ENCODE peak calls at places on chromosomes 1 and 21, in seven cellular contexts. W is stimulated activated CD8-positive, alpha-beta memory T cell treated with anti-CD3 and anti-CD28 coated beads, Interleukin-4, amount 100 ng/mL, for 24 hours; N is AG09319; M is GM06990; F is smooth muscle cell of the brain vasculature; L is stimulated activated CD4-positive, alpha-beta T cell treated with anti-CD3 and anti-CD28 coated beads, Interleukin-15, amount 100 ng/mL, for 1 hour; E is choroid plexus epithelial cell. Z is an unnamed sample.

GRCh38 chr1:56573311-56573710 is 6.1 kb downstream of the PLPP3 start:
- DNase-seq in M (no peak), E (no peak), F (no peak), W (no peak), N (no peak), L (no peak), Z (no peak)

GRCh38 chr1:7690496-7691182 is 80.5 kb upstream of the VAMP3 start:
- DNase-seq in M (no peak), W (no peak), N (no peak), L (no peak), E (no peak), F (no peak), Z (no peak)

GRCh38 chr1:168243636-168244212 is 17.9 kb downstream of the SFT2D2 start:
- DNase-seq in M (no peak), W (no peak), F (no peak), L (no peak), E (peak), N (no peak), Z (no peak)

GRCh38 chr1:22329171-22329540 is 122.5 kb upstream of the ZBTB40 start:
- DNase-seq in M (no peak), W (no peak), L (no peak), N (no peak), E (no peak), F (no peak), Z (no peak)

GRCh38 chr1:90795396-90795795 is 78.3 kb upstream of the BARHL2 start:
- DNase-seq in N (no peak), L (no peak), F (no peak), W (no peak), E (no peak), M (no peak), Z (no peak)

GRCh38 chr1:18955442-18956188 is 861 bp downstream of the IFFO2 start:
- DNase-seq in E (peak), W (no peak), L (peak), M (peak), F (no peak), N (no peak), Z (no peak)

GRCh38 chr1:22932803-22933470 is 39.7 kb downstream of the LACTBL1 start:
- DNase-seq in F (no peak), M (no peak), E (no peak), N (no peak), W (no peak), L (no peak), Z (no peak)

GRCh38 chr1:59066231-59066630 is 230.7 kb upstream of the FGGY start:
- DNase-seq in E (no peak), L (no peak), W (no peak), F (no peak), M (no peak), N (no peak), Z (no peak)

GRCh38 chr1:93615201-93616150 is 66.2 kb downstream of the BCAR3 start:
- DNase-seq in W (peak), F (no peak), E (peak), M (peak), L (peak), N (no peak), Z (peak)

GRCh38 chr1:243246916-243247315 is 8.2 kb downstream of the CEP170 start:
- DNase-seq in M (no peak), W (no peak), N (no peak), F (no peak), L (no peak), E (no peak), Z (no peak)

GRCh38 chr1:205454903-205455335 is 926 bp downstream of the BLACAT1 start:
- DNase-seq in W (no peak), M (no peak), L (no peak), E (no peak), N (no peak), F (no peak), Z (no peak)

GRCh38 chr1:46587072-46587471 is 17.0 kb downstream of the MKNK1 start:
- DNase-seq in L (no peak), N (no peak), M (no peak), E (no peak), F (no peak), W (no peak), Z (no peak)

GRCh38 chr1:214666674-214667073 is 63.7 kb downstream of the CENPF start:
- DNase-seq in L (no peak), M (no peak), W (no peak), N (no peak), F (no peak), E (no peak), Z (no peak)

GRCh38 chr1:67308136-67308535 is 463 bp downstream of the IL12RB2 start:
- DNase-seq in W (no peak), M (no peak), L (no peak), F (no peak), E (no peak), N (no peak), Z (no peak)

GRCh38 chr1:86699186-86699585 is 5.2 kb upstream of the SH3GLB1 start:
- DNase-seq in F (no peak), N (no peak), L (no peak), M (no peak), W (no peak), E (no peak), Z (no peak)

GRCh38 chr1:94325379-94326302 is 88.3 kb upstream of the ARHGAP29 start:
- DNase-seq in E (peak), M (no peak), L (no peak), F (peak), W (no peak), N (peak), Z (peak)

GRCh38 chr1:161427733-161428516 is 60.2 kb upstream of the CFAP126 start:
- DNase-seq in M (peak), F (peak), W (peak), N (no peak), L (peak), E (peak), Z (no peak)

GRCh38 chr21:28111151-28111619 is 881.5 kb downstream of the LTN1 start:
- DNase-seq in W (no peak), L (no peak), M (no peak), F (peak), N (peak), E (peak), Z (peak)